ENCODE peak calls at places on chromosome 18, in seven cellular contexts. One of them, this sample, is unnamed.

GRCh38 chr18:56522826-56523225 is 115.6 kb downstream of the TXNL1 start:
- DNase-seq in mammary epithelial cell: no peak
- DNase-seq in psoas muscle: no peak
- DNase-seq in effector memory CD4-positive, alpha-beta T cell: no peak
- DNase-seq in kidney: no peak
- DNase-seq in aorta: no peak
- DNase-seq in endodermal cell: no peak
- DNase-seq in this sample: no peak

GRCh38 chr18:73774836-73775509 is 372.7 kb downstream of the FBXO15 start:
- DNase-seq in kidney: no peak
- DNase-seq in effector memory CD4-positive, alpha-beta T cell: no peak
- DNase-seq in aorta: no peak
- DNase-seq in endodermal cell: peak; percentile 71
- DNase-seq in psoas muscle: no peak
- DNase-seq in mammary epithelial cell: peak; percentile 38
- DNase-seq in this sample: no peak

GRCh38 chr18:183769-184168 is 25.4 kb downstream of the USP14 start:
- DNase-seq in endodermal cell: no peak
- DNase-seq in psoas muscle: no peak
- DNase-seq in effector memory CD4-positive, alpha-beta T cell: no peak
- DNase-seq in mammary epithelial cell: no peak
- DNase-seq in kidney: no peak
- DNase-seq in aorta: no peak
- DNase-seq in this sample: no peak

GRCh38 chr18:51399491-51400122 is 202.1 kb upstream of the MEX3C start:
- DNase-seq in effector memory CD4-positive, alpha-beta T cell: no peak
- DNase-seq in aorta: no peak
- DNase-seq in endodermal cell: no peak
- DNase-seq in mammary epithelial cell: no peak
- DNase-seq in kidney: no peak
- DNase-seq in psoas muscle: no peak
- DNase-seq in this sample: no peak

GRCh38 chr18:58612239-58613055 is 16.4 kb downstream of the ALPK2 start:
- DNase-seq in psoas muscle: no peak
- DNase-seq in mammary epithelial cell: peak; percentile 85
- DNase-seq in endodermal cell: no peak
- DNase-seq in effector memory CD4-positive, alpha-beta T cell: no peak
- DNase-seq in aorta: no peak
- DNase-seq in kidney: no peak
- DNase-seq in this sample: no peak

GRCh38 chr18:24176727-24177416 is 38.0 kb downstream of the CABYR start:
- DNase-seq in mammary epithelial cell: peak; percentile 27
- DNase-seq in effector memory CD4-positive, alpha-beta T cell: peak; percentile 5
- DNase-seq in kidney: no peak
- DNase-seq in psoas muscle: peak; percentile 63
- DNase-seq in aorta: peak; percentile 66
- DNase-seq in endodermal cell: peak; percentile 93
- DNase-seq in this sample: peak; percentile 56

GRCh38 chr18:76496200-76496890 is 1.3 kb upstream of the ZNF516 start:
- DNase-seq in mammary epithelial cell: no peak
- DNase-seq in aorta: peak; percentile 84
- DNase-seq in effector memory CD4-positive, alpha-beta T cell: no peak
- DNase-seq in endodermal cell: peak; percentile 90
- DNase-seq in kidney: peak; percentile 83
- DNase-seq in psoas muscle: peak; percentile 87
- DNase-seq in this sample: peak; percentile 65

GRCh38 chr18:23249348-23249747 is 114.1 kb downstream of the CABLES1 start:
- DNase-seq in aorta: no peak
- DNase-seq in effector memory CD4-positive, alpha-beta T cell: no peak
- DNase-seq in endodermal cell: no peak
- DNase-seq in mammary epithelial cell: no peak
- DNase-seq in kidney: no peak
- DNase-seq in psoas muscle: no peak
- DNase-seq in this sample: no peak

GRCh38 chr18:21599585-21600525 is 649 bp downstream of the ESCO1 start:
- DNase-seq in effector memory CD4-positive, alpha-beta T cell: peak; percentile 54
- DNase-seq in endodermal cell: peak; percentile 90
- DNase-seq in mammary epithelial cell: no peak
- DNase-seq in kidney: peak; percentile 91
- DNase-seq in aorta: peak; percentile 65
- DNase-seq in psoas muscle: peak; percentile 83
- DNase-seq in this sample: peak; percentile 51

GRCh38 chr18:47594063-47594462 is 336.4 kb downstream of the SMAD2 start:
- DNase-seq in aorta: no peak
- DNase-seq in mammary epithelial cell: no peak
- DNase-seq in psoas muscle: no peak
- DNase-seq in effector memory CD4-positive, alpha-beta T cell: no peak
- DNase-seq in kidney: no peak
- DNase-seq in endodermal cell: no peak
- DNase-seq in this sample: no peak

GRCh38 chr18:75228967-75229366 is 18.4 kb downstream of the TSHZ1 start:
- DNase-seq in effector memory CD4-positive, alpha-beta T cell: no peak
- DNase-seq in endodermal cell: no peak
- DNase-seq in psoas muscle: no peak
- DNase-seq in mammary epithelial cell: no peak
- DNase-seq in aorta: no peak
- DNase-seq in kidney: no peak
- DNase-seq in this sample: no peak
- H3K36me3 ChIP-seq in effector memory CD4-positive, alpha-beta T cell: no peaks in the 10 kb centered on the region
- H3K36me3 ChIP-seq in endodermal cell: no peaks in the 10 kb centered on the region
- H3K36me3 ChIP-seq in psoas muscle: no peaks in the 10 kb centered on the region
- H3K36me3 ChIP-seq in mammary epithelial cell: no peaks in the 10 kb centered on the region
- H3K36me3 ChIP-seq in aorta: no peaks in the 10 kb centered on the region
- H3K36me3 ChIP-seq in kidney: no peaks in the 10 kb centered on the region
- H3K36me3 ChIP-seq in this sample: peaks cover 4% of the 10 kb centered on the region

GRCh38 chr18:40415821-40416220 is 1539.2 kb upstream of the PIK3C3 start:
- DNase-seq in aorta: no peak
- DNase-seq in psoas muscle: no peak
- DNase-seq in kidney: no peak
- DNase-seq in effector memory CD4-positive, alpha-beta T cell: no peak
- DNase-seq in mammary epithelial cell: no peak
- DNase-seq in endodermal cell: no peak
- DNase-seq in this sample: no peak

GRCh38 chr18:40412410-40412809 is 1542.6 kb upstream of the PIK3C3 start:
- DNase-seq in endodermal cell: no peak
- DNase-seq in kidney: no peak
- DNase-seq in aorta: no peak
- DNase-seq in mammary epithelial cell: no peak
- DNase-seq in psoas muscle: no peak
- DNase-seq in effector memory CD4-positive, alpha-beta T cell: no peak
- DNase-seq in this sample: no peak

GRCh38 chr18:40413160-40413559 is 1541.9 kb upstream of the PIK3C3 start:
- DNase-seq in psoas muscle: no peak
- DNase-seq in effector memory CD4-positive, alpha-beta T cell: no peak
- DNase-seq in aorta: no peak
- DNase-seq in endodermal cell: peak; percentile 85
- DNase-seq in mammary epithelial cell: no peak
- DNase-seq in kidney: no peak
- DNase-seq in this sample: no peak

GRCh38 chr18:40415224-40415791 is 1539.7 kb upstream of the PIK3C3 start:
- DNase-seq in aorta: no peak
- DNase-seq in mammary epithelial cell: no peak
- DNase-seq in effector memory CD4-positive, alpha-beta T cell: no peak
- DNase-seq in endodermal cell: no peak
- DNase-seq in psoas muscle: no peak
- DNase-seq in kidney: no peak
- DNase-seq in this sample: no peak

GRCh38 chr18:40414155-40414754 is 1540.8 kb upstream of the PIK3C3 start:
- DNase-seq in mammary epithelial cell: no peak
- DNase-seq in aorta: no peak
- DNase-seq in kidney: no peak
- DNase-seq in effector memory CD4-positive, alpha-beta T cell: no peak
- DNase-seq in endodermal cell: no peak
- DNase-seq in psoas muscle: no peak
- DNase-seq in this sample: no peak
- H3K27ac ChIP-seq in mammary epithelial cell: no peak overlapping the region
- H3K27ac ChIP-seq in aorta: no peak overlapping the region
- H3K27ac ChIP-seq in kidney: no peak overlapping the region
- H3K27ac ChIP-seq in effector memory CD4-positive, alpha-beta T cell: no peak overlapping the region
- H3K27ac ChIP-seq in endodermal cell: no peak overlapping the region
- H3K27ac ChIP-seq in psoas muscle: no peak overlapping the region
- H3K27ac ChIP-seq in this sample: no peak overlapping the region

GRCh38 chr18:55444496-55444895 is 143.5 kb downstream of the TCF4 start:
- DNase-seq in aorta: no peak
- DNase-seq in psoas muscle: no peak
- DNase-seq in effector memory CD4-positive, alpha-beta T cell: no peak
- DNase-seq in endodermal cell: no peak
- DNase-seq in mammary epithelial cell: no peak
- DNase-seq in kidney: no peak
- DNase-seq in this sample: no peak
- H3K36me3 ChIP-seq in aorta: no peaks in the 10 kb centered on the region
- H3K36me3 ChIP-seq in psoas muscle: no peaks in the 10 kb centered on the region
- H3K36me3 ChIP-seq in effector memory CD4-positive, alpha-beta T cell: no peaks in the 10 kb centered on the region
- H3K36me3 ChIP-seq in endodermal cell: no peaks in the 10 kb centered on the region
- H3K36me3 ChIP-seq in mammary epithelial cell: no peaks in the 10 kb centered on the region
- H3K36me3 ChIP-seq in kidney: no peaks in the 10 kb centered on the region
- H3K36me3 ChIP-seq in this sample: no peaks in the 10 kb centered on the region

DNA sequence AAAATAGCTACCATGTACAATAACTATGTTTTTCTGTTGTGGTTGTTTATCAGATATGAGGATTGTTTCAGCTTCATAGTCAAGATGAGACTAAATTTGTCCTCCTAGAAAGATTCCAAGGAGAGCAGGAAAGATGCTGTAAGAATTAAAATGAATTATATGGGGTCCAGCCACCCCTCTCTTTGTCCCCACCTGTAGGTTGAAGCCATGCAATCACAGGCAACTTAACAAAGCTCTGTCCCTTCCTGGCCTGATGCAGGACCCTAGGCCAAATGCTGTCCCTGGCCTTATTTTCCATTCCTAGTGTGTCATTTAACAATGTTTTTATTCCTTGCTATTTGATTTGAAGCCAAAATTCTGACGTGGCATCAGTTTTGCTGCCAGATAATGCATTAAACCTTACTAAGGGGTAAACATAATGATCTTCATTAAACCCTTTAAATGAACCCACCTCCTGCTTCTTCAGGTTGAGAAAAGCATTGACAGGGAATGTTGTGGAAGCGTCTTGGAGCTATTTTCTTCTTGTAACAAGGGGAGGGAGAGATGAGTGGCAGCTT is 240.9 kb upstream of the ZNF521 start:
- DNase-seq in effector memory CD4-positive, alpha-beta T cell: no peak
- DNase-seq in endodermal cell: no peak
- DNase-seq in kidney: no peak
- DNase-seq in aorta: no peak
- DNase-seq in mammary epithelial cell: no peak
- DNase-seq in psoas muscle: no peak
- DNase-seq in this sample: no peak
- H3K27ac ChIP-seq in effector memory CD4-positive, alpha-beta T cell: no peak overlapping the region
- H3K27ac ChIP-seq in endodermal cell: no peak overlapping the region
- H3K27ac ChIP-seq in kidney: no peak overlapping the region
- H3K27ac ChIP-seq in aorta: no peak overlapping the region
- H3K27ac ChIP-seq in mammary epithelial cell: no peak overlapping the region
- H3K27ac ChIP-seq in psoas muscle: no peak overlapping the region
- H3K27ac ChIP-seq in this sample: no peak overlapping the region

DNA sequence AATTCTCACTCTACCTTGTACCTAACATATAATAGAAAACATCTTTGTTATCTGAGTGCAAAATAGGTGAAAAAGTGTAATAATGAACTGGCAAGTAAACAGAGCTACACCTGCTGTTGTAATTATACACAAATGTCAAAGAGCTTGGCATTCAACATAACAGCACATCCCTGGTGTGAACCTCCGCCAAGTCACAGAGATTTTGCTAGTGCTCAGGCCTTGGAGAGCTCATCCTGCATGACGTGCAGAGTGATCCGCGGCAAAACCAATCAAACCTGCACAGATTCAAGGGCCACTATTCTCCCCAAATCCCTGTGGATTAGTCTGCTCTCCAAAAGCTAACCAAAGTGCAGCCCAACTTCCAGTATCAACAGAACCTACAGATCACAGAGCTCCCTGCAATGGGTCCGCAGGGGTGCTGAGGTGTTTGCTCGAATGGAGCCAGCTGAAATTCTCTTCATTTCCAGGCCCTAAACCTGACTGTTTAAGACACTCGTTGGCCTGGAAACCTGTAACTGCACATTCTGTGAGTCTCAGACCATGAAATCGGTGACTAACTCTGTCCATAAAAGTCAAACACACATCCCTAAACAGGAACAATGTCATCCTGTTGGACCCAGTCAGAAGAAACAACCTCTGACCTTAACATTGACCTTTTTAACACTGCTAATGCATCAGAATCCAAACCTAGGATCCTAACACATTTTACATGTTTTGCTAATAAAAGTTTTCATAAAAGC is 111.8 kb downstream of the EPB41L3 start:
- DNase-seq in effector memory CD4-positive, alpha-beta T cell: no peak
- DNase-seq in kidney: no peak
- DNase-seq in endodermal cell: no peak
- DNase-seq in psoas muscle: no peak
- DNase-seq in mammary epithelial cell: no peak
- DNase-seq in aorta: no peak
- DNase-seq in this sample: no peak
- H3K36me3 ChIP-seq in effector memory CD4-positive, alpha-beta T cell: no peaks in the 10 kb centered on the region
- H3K36me3 ChIP-seq in kidney: peaks cover 13% of the 10 kb centered on the region
- H3K36me3 ChIP-seq in endodermal cell: no peaks in the 10 kb centered on the region
- H3K36me3 ChIP-seq in psoas muscle: no peaks in the 10 kb centered on the region
- H3K36me3 ChIP-seq in mammary epithelial cell: no peaks in the 10 kb centered on the region
- H3K36me3 ChIP-seq in aorta: no peaks in the 10 kb centered on the region
- H3K36me3 ChIP-seq in this sample: no peaks in the 10 kb centered on the region

DNA sequence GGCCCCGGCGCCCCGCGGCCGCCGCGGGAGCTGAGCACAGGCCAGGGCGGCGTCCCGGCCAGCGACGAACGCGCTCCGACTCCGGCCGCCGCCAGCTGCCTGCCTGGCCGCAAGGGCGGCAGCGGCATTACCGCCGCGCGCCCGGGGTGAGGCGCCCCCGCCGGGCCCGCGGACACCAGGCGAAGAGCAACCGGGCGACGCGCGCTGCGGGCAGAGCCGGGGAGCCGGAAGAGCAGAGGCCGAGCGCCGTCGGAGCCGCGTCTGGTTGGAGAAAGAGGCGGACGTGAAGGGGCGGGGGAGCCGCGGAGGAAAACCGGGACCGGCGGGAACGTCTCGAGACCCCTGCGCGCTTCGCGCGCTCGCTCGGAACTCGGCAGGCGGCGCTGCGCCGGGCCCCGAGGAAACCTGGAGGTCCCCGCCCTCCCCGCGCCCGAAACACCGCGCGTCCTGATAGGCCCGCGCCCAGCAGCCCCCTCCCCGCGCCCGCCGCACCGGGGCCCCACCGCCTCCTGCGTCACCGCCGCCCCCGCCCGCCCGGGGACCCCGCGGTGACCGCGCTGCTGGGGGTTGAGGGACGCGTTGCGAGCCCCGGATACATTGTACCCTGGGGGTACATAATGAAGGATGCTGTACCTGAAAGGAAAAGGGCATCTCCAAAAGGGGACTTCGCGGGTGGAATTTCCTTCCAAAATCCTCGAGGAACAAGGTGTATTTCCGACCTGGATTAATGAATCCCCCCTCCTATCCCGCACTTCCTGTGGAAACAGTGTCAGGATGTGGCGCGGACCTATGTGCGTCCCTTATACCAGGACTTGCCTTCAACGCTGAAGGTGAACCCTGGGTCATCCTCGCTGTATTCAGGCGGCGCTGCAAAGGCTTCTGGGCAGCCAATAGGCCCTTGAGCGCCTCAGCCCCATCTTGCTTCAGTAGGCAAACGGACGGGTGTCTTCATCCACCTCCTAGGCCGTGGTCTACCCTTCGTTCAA is 1.0 kb upstream of the B4GALT6 start:
- DNase-seq in effector memory CD4-positive, alpha-beta T cell: no peak
- DNase-seq in mammary epithelial cell: peak; percentile 81
- DNase-seq in endodermal cell: peak; percentile 92
- DNase-seq in aorta: peak; percentile 64
- DNase-seq in psoas muscle: peak; percentile 82
- DNase-seq in kidney: peak; percentile 85
- DNase-seq in this sample: peak; percentile 53
- H3K27ac ChIP-seq in effector memory CD4-positive, alpha-beta T cell: no peak overlapping the region
- H3K27ac ChIP-seq in mammary epithelial cell: no peak overlapping the region
- H3K27ac ChIP-seq in endodermal cell: peak overlapping the region; percentile 52
- H3K27ac ChIP-seq in aorta: no peak overlapping the region
- H3K27ac ChIP-seq in psoas muscle: peak overlapping the region; percentile 79
- H3K27ac ChIP-seq in kidney: peak overlapping the region; percentile 47
- H3K27ac ChIP-seq in this sample: no peak overlapping the region

This sample was measured in SJSA1.